ENCODE peak calls at places on chromosomes 7 and 10, in ten cellular contexts. R is heart left ventricle; H is CD8-positive, alpha-beta T cell; N is AG04450; K is heart right ventricle; E is AG09309; L is coronary artery; S is cardiac fibroblast; F is upper lobe of left lung; X is tibial nerve. O is an unnamed sample.

GRCh38 chr7:56092789-56093531 is at the start of gene PHKG1:
- DNase-seq in R (peak), H (no peak), N (peak), K (peak), E (peak), L (peak), S (peak), F (peak), X (peak), O (no peak)

GRCh38 chr7:100465702-100466311 is 1.7 kb upstream of the SPACDR start:
- DNase-seq in R (peak), H (no peak), N (no peak), K (peak), E (no peak), L (peak), S (peak), F (peak), X (no peak), O (no peak)

GRCh38 chr7:25216837-25217236 is 11.4 kb downstream of the NPVF start:
- DNase-seq in R (no peak), H (no peak), N (peak), K (no peak), E (peak), L (no peak), S (peak), F (no peak), X (no peak), O (no peak)

GRCh38 chr10:131061221-131061620 is 250.3 kb downstream of the TCERG1L start:
- DNase-seq in R (no peak), H (no peak), N (no peak), K (no peak), E (no peak), L (no peak), S (no peak), F (no peak), X (no peak), O (no peak)

GRCh38 chr7:38327597-38327996 is 54.2 kb upstream of the TARP start:
- DNase-seq in R (no peak), H (no peak), N (no peak), K (no peak), E (no peak), L (no peak), S (no peak), F (no peak), X (no peak), O (no peak)

GRCh38 chr7:157485961-157486510 is 149.2 kb downstream of the DNAJB6 start:
- DNase-seq in R (peak), H (peak), N (no peak), K (no peak), E (no peak), L (peak), S (no peak), F (no peak), X (no peak), O (no peak)

GRCh38 chr10:52170776-52171175 is 143.3 kb upstream of the DKK1 start:
- DNase-seq in R (no peak), H (no peak), N (no peak), K (no peak), E (no peak), L (no peak), S (no peak), F (no peak), X (no peak), O (no peak)

GRCh38 chr7:154347867-154348266 is 295.7 kb downstream of the DPP6 start:
- DNase-seq in R (no peak), H (no peak), N (no peak), K (no peak), E (no peak), L (no peak), S (no peak), F (no peak), X (no peak), O (no peak)

GRCh38 chr10:5585517-5586222 is 60.9 kb downstream of the CALML3 start:
- DNase-seq in R (no peak), H (no peak), N (no peak), K (no peak), E (no peak), L (no peak), S (no peak), F (no peak), X (no peak), O (no peak)

GRCh38 chr10:79268100-79268670 is 79.1 kb upstream of the PPIF start:
- DNase-seq in R (no peak), H (no peak), N (no peak), K (no peak), E (no peak), L (no peak), S (peak), F (no peak), X (no peak), O (no peak)

GRCh38 chr7:102991540-102992214 is 78.9 kb downstream of the LRRC17 start:
- DNase-seq in R (no peak), H (no peak), N (peak), K (no peak), E (peak), L (no peak), S (peak), F (no peak), X (no peak), O (peak)

GRCh38 chr10:44463511-44464121 is 78.7 kb upstream of the CXCL12 start:
- DNase-seq in R (no peak), H (no peak), N (no peak), K (no peak), E (peak), L (no peak), S (peak), F (no peak), X (no peak), O (no peak)

GRCh38 chr10:110659558-110659957 is 15.4 kb downstream of the RBM20 start:
- DNase-seq in R (no peak), H (no peak), N (no peak), K (no peak), E (no peak), L (no peak), S (no peak), F (no peak), X (no peak), O (no peak)

GRCh38 chr7:24406053-24406561 is 122.1 kb downstream of the NPY start:
- DNase-seq in R (no peak), H (no peak), N (no peak), K (no peak), E (no peak), L (no peak), S (no peak), F (no peak), X (no peak), O (no peak)

GRCh38 chr10:84907461-84908010 is 579.1 kb downstream of the CCSER2 start:
- DNase-seq in R (no peak), H (no peak), N (no peak), K (no peak), E (no peak), L (no peak), S (no peak), F (no peak), X (no peak), O (no peak)

GRCh38 chr7:116565981-116566380 is 41.1 kb downstream of the CAV1 start:
- DNase-seq in R (no peak), H (no peak), N (no peak), K (no peak), E (no peak), L (no peak), S (no peak), F (no peak), X (no peak), O (no peak)

GRCh38 chr7:143401265-143401664 is 7.4 kb downstream of the EPHA1 start:
- DNase-seq in R (no peak), H (no peak), N (no peak), K (no peak), E (no peak), L (no peak), S (no peak), F (no peak), X (no peak), O (no peak)

GRCh38 chr10:21217748-21218367 is 307.6 kb downstream of the SKIDA1 start:
- DNase-seq in R (no peak), H (no peak), N (no peak), K (no peak), E (no peak), L (no peak), S (no peak), F (no peak), X (no peak), O (no peak)

GRCh38 chr7:27640914-27641570 is 21.6 kb downstream of the HIBADH start:
- DNase-seq in R (no peak), H (no peak), N (no peak), K (peak), E (peak), L (no peak), S (peak), F (no peak), X (no peak), O (peak)

GRCh38 chr7:124489082-124489819 is 276.3 kb downstream of the GPR37 start:
- DNase-seq in R (no peak), H (no peak), N (no peak), K (no peak), E (no peak), L (no peak), S (no peak), F (no peak), X (no peak), O (no peak)

GRCh38 chr10:31000071-31000787 is 31.4 kb downstream of the ZNF438 start:
- DNase-seq in R (no peak), H (no peak), N (no peak), K (no peak), E (no peak), L (no peak), S (no peak), F (no peak), X (no peak), O (no peak)

GRCh38 chr10:98270026-98270740 is 2.2 kb upstream of the LOXL4 start:
- DNase-seq in R (no peak), H (no peak), N (no peak), K (no peak), E (no peak), L (no peak), S (no peak), F (no peak), X (no peak), O (no peak)

GRCh38 chr7:16514271-16514670 is 12.4 kb upstream of the LRRC72 start:
- DNase-seq in R (no peak), H (no peak), N (no peak), K (no peak), E (no peak), L (no peak), S (no peak), F (no peak), X (no peak), O (no peak)

GRCh38 chr7:15651693-15652092 is 34.8 kb downstream of the MEOX2 start:
- DNase-seq in R (no peak), H (no peak), N (no peak), K (no peak), E (no peak), L (no peak), S (no peak), F (no peak), X (no peak), O (no peak)

GRCh38 chr7:157499121-157499834 is 162.5 kb downstream of the DNAJB6 start:
- DNase-seq in R (no peak), H (no peak), N (no peak), K (no peak), E (no peak), L (no peak), S (no peak), F (peak), X (no peak), O (no peak)

GRCh38 chr7:16975712-16976111 is 93.9 kb upstream of the AGR3 start:
- DNase-seq in R (no peak), H (no peak), N (no peak), K (no peak), E (no peak), L (no peak), S (no peak), F (no peak), X (no peak), O (no peak)

GRCh38 chr10:52949899-52950298 is 177.3 kb upstream of the MBL2 start:
- DNase-seq in R (no peak), H (no peak), N (no peak), K (no peak), E (no peak), L (no peak), S (no peak), F (no peak), X (no peak), O (no peak)

GRCh38 chr10:22133640-22134624 is 83.9 kb downstream of the EBLN1 start:
- DNase-seq in R (no peak), H (no peak), N (no peak), K (peak), E (no peak), L (no peak), S (peak), F (no peak), X (no peak), O (no peak)

GRCh38 chr10:119769886-119770285 is 44.0 kb downstream of the INPP5F start:
- DNase-seq in R (no peak), H (no peak), N (no peak), K (no peak), E (no peak), L (no peak), S (peak), F (no peak), X (no peak), O (no peak)

GRCh38 chr7:45873355-45873754 is 473 bp upstream of the CCDC201 start:
- DNase-seq in R (no peak), H (no peak), N (no peak), K (no peak), E (no peak), L (no peak), S (no peak), F (no peak), X (no peak), O (no peak)

GRCh38 chr7:23106491-23106800 is 861 bp downstream of the KLHL7 start:
- DNase-seq in R (no peak), H (no peak), N (no peak), K (peak), E (no peak), L (no peak), S (no peak), F (no peak), X (peak), O (no peak)

GRCh38 chr7:17638727-17639126 is 301.6 kb downstream of the SNX13 start:
- DNase-seq in R (no peak), H (no peak), N (no peak), K (no peak), E (no peak), L (no peak), S (no peak), F (no peak), X (peak), O (no peak)

GRCh38 chr7:17184805-17185689 is 113.4 kb upstream of the AHR start:
- DNase-seq in R (no peak), H (no peak), N (no peak), K (no peak), E (peak), L (no peak), S (peak), F (no peak), X (no peak), O (no peak)

DNA sequence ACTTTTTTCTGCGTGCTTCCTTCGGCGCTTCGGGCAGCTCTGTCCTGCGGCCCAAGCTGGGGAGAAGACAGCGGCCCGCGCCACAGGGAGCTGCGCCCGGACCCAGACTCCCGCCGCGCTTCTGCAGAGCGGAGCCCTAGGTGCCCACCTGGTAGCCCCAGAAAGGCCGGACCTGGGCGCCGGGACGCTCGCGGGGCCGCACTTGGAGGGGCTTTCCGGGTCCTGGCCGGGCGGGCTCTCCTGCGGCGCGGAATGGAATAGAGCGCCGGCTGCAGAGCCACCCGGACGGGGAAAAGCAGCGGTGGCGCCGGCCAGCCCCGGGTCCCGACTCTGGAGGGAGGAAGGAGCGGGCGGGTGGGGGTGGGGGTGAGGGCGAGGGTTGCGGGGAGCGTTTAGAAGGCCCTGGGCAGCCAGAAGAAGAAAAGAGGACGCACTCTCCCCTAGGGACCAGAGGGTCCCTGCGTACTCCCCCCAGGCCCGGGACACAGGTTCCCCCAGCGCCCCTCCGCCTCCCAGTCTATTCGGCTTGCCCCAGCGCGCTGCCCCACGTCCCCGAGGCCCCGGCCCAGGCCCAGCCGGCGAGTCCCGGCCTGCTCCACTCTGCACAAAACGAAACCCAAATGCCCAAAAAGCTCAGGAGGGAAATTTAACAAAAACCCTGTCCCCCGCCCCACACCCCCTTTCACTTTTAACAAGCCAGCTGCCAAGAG is 4.5 kb downstream of the ZNF503 start:
- DNase-seq in R (no peak), H (no peak), N (no peak), K (no peak), E (no peak), L (no peak), S (peak), F (peak), X (no peak), O (no peak)
- H3K4me3 ChIP-seq in R (peak), H (no peak), N (peak), K (peak), E (peak), L (peak), S (peak), F (peak), X (peak), O (peak)

DNA sequence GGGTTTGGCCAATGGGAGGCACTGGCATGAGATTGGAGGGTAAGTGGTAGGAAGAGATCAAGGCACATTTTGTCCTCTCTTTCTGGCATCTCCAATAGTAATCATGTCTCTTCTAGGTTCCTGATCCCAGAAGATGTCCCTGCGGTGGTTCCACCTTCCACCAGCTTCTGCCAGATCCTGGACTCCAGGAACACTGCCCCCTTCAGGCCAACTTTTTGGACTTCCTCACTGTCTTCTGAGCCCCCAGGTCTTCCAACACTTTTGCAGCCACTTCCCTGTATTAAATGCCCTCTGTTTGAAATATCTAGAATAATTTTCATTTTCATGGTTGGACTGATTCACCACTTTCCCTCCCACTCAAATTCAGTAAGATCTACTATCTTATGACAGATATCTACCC is 60.9 kb downstream of the BAMBI start:
- DNase-seq in R (no peak), H (no peak), N (no peak), K (no peak), E (no peak), L (no peak), S (no peak), F (no peak), X (no peak), O (no peak)
- TF ChIP-seq CTCF in R (no peak), H (no peak), N (peak), K (no peak), E (peak), L (no peak), S (peak), F (no peak), X (no peak), O (peak)

GRCh38 chr7:2112261-2113203 is 120.2 kb downstream of the MAD1L1 start:
- DNase-seq in R (no peak), H (no peak), N (no peak), K (no peak), E (no peak), L (no peak), S (no peak), F (peak), X (no peak), O (no peak)
- H3K4me3 ChIP-seq in R (peak), H (peak), N (no peak), K (peak), E (no peak), L (no peak), S (no peak), F (no peak), X (no peak), O (no peak)

GRCh38 chr10:59314284-59314683 is 48.1 kb downstream of the FAM13C start:
- DNase-seq in R (no peak), H (no peak), N (no peak), K (no peak), E (no peak), L (no peak), S (no peak), F (no peak), X (no peak), O (no peak)
- TF ChIP-seq CTCF in R (no peak), H (no peak), N (no peak), K (no peak), E (no peak), L (no peak), S (no peak), F (no peak), X (no peak), O (no peak)

DNA sequence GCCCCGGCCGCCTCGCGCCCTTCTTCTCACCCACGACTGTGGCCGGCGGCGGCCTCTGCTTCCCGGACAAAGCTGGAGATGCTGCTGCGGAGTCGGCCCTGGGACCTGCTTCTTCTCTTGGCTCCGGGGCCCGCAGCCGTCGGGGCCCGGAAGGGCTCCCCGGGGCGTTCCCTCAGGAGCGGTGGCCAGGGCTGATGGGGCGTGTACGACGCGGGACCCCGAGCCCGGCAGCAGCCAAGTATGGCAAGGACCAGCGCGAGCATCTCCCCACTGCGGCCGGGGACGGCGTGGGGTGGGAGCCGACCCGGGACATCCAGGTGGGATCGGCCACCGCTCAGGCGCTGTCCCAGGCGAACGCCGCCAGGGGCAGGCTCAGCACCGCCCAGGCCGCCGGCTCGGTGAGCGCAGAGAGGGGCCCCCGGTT is 27.6 kb upstream of the BMS1 start:
- DNase-seq in R (no peak), H (no peak), N (no peak), K (no peak), E (no peak), L (no peak), S (no peak), F (peak), X (no peak), O (no peak)
- H3K4me3 ChIP-seq in R (peak), H (peak), N (peak), K (peak), E (no peak), L (peak), S (peak), F (peak), X (peak), O (no peak)

GRCh38 chr10:71644307-71645180 is 75.0 kb downstream of the C10orf105 start:
- DNase-seq in R (no peak), H (no peak), N (no peak), K (no peak), E (no peak), L (no peak), S (no peak), F (no peak), X (no peak), O (no peak)

GRCh38 chr10:71641449-71641848 is 78.1 kb downstream of the C10orf105 start:
- DNase-seq in R (no peak), H (no peak), N (no peak), K (no peak), E (no peak), L (no peak), S (no peak), F (no peak), X (no peak), O (no peak)

GRCh38 chr10:71646051-71646450 is 73.5 kb downstream of the C10orf105 start:
- DNase-seq in R (no peak), H (no peak), N (no peak), K (no peak), E (no peak), L (no peak), S (no peak), F (no peak), X (no peak), O (no peak)

GRCh38 chr10:71641986-71642385 is 77.6 kb downstream of the C10orf105 start:
- DNase-seq in R (no peak), H (no peak), N (no peak), K (no peak), E (no peak), L (no peak), S (no peak), F (no peak), X (no peak), O (no peak)

GRCh38 chr10:71643904-71644303 is 75.7 kb downstream of the C10orf105 start:
- DNase-seq in R (no peak), H (no peak), N (no peak), K (no peak), E (no peak), L (no peak), S (no peak), F (no peak), X (no peak), O (no peak)
- TF ChIP-seq CTCF in R (no peak), H (no peak), N (no peak), K (no peak), E (no peak), L (no peak), S (no peak), F (no peak), X (no peak), O (no peak)

GRCh38 chr7:97018126-97018601 is 6.5 kb downstream of the DLX5 start:
- DNase-seq in R (no peak), H (no peak), N (no peak), K (no peak), E (no peak), L (no peak), S (no peak), F (peak), X (no peak), O (no peak)
- H3K4me3 ChIP-seq in R (no peak), H (no peak), N (no peak), K (no peak), E (no peak), L (peak), S (no peak), F (no peak), X (no peak), O (no peak)

O was measured in retinal pigment epithelial cell.